ENCODE peak calls at places on chromosomes 7 and 10, in ten cellular contexts. U is RWPE1, N is epithelial cell of esophagus, H is endothelial cell of umbilical vein, A is hepatocyte, W is MCF 10A, S is lung, Y is tibial artery, D is right lobe of liver, R is lower leg skin. K is an unnamed sample.

GRCh38 chr10:6347391-6347951 is 144.7 kb downstream of the PFKFB3 start:
- DNase-seq in U (no peak), N (no peak), H (no peak), A (no peak), W (no peak), S (no peak), Y (no peak), D (no peak), R (no peak), K (no peak)

GRCh38 chr10:22900841-22901601 is 26.8 kb upstream of the ARMC3 start:
- DNase-seq in U (no peak), N (no peak), H (no peak), A (no peak), W (no peak), S (no peak), Y (no peak), D (no peak), R (no peak), K (no peak)

GRCh38 chr10:123102673-123103072 is 33.1 kb upstream of the HMX3 start:
- DNase-seq in U (no peak), N (no peak), H (no peak), A (no peak), W (no peak), S (no peak), Y (no peak), D (no peak), R (no peak), K (no peak)

GRCh38 chr10:30553625-30554442 is 75.7 kb downstream of the LYZL2 start:
- DNase-seq in U (no peak), N (peak), H (peak), A (peak), W (no peak), S (peak), Y (peak), D (peak), R (peak), K (no peak)

GRCh38 chr10:18501198-18501597 is 150.2 kb downstream of the NSUN6 start:
- DNase-seq in U (peak), N (peak), H (no peak), A (no peak), W (peak), S (no peak), Y (no peak), D (no peak), R (no peak), K (no peak)

GRCh38 chr7:65798111-65799075 is 74.5 kb upstream of the VKORC1L1 start:
- DNase-seq in U (peak), N (peak), H (peak), A (no peak), W (peak), S (no peak), Y (no peak), D (no peak), R (no peak), K (no peak)

GRCh38 chr7:90222811-90223725 is 11.5 kb downstream of the STEAP2 start:
- DNase-seq in U (no peak), N (peak), H (no peak), A (no peak), W (peak), S (no peak), Y (no peak), D (no peak), R (no peak), K (no peak)

GRCh38 chr7:31850066-31850465 is 163.1 kb downstream of the PPP1R17 start:
- DNase-seq in U (no peak), N (no peak), H (no peak), A (no peak), W (peak), S (no peak), Y (no peak), D (no peak), R (no peak), K (no peak)

GRCh38 chr10:103929396-103929921 is 11.5 kb upstream of the STN1 start:
- DNase-seq in U (no peak), N (no peak), H (no peak), A (no peak), W (no peak), S (no peak), Y (no peak), D (no peak), R (no peak), K (no peak)

DNA sequence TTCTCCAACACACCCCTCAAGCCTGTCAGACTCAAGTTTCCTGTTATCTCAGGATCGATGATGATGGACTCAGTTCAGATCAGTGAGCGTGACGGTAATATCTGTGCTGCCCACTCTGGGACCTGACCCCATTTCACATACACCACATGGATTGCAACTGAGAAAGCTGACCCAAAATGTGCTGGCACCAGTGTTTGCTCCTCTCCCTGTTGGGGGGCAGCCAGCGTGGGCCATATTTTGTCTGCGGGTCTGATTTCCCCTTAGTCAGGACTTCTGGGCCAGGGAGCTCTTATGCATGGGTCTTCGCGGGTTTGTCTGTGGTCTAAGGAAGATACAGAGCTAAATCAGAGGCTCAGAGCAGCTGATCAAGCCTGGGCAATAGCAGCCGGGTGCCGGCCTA is 42.6 kb upstream of the TRIM8 start:
- DNase-seq in U (no peak), N (no peak), H (no peak), A (no peak), W (no peak), S (no peak), Y (no peak), D (no peak), R (no peak), K (no peak)
- TF ChIP-seq CTCF in U (no peak), N (no peak), H (no peak), A (no peak), W (no peak), S (no peak), Y (no peak), D (no peak), R (no peak), K (no peak)

DNA sequence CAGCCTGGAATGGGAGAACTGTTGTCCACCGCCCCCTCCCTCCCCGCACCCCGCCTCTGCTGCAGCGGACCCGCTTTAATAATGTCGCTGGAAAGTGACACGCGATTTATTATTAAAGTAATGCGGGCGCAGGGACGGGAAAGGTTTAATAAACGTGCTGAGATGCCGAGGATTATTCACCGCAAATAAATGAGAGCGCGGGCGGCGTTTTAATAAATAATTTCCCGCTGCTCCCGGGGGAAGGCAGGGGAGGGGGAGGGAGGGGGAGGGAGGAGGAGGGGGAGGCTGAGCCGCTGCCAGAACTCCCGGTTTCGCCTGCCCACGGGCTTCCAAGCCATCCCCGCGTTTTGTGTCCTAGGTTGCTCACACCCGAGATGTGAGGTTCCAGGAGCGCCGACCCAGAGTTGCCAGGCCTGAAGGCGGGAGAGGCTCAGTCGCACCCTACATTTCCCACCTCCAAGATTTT is 5.1 kb downstream of the KAZALD1 start:
- DNase-seq in U (peak), N (no peak), H (no peak), A (peak), W (no peak), S (no peak), Y (no peak), D (no peak), R (no peak), K (no peak)
- TF ChIP-seq CTCF in U (peak), N (no peak), H (no peak), A (no peak), W (no peak), S (no peak), Y (no peak), D (no peak), R (no peak), K (no peak)

GRCh38 chr7:155371884-155372781 is 74.5 kb downstream of the INSIG1 start:
- DNase-seq in U (no peak), N (peak), H (no peak), A (peak), W (no peak), S (no peak), Y (no peak), D (no peak), R (no peak), K (no peak)
- TF ChIP-seq CTCF in U (peak), N (peak), H (peak), A (peak), W (no peak), S (no peak), Y (no peak), D (peak), R (no peak), K (no peak)

GRCh38 chr7:5426226-5426475 is 2.5 kb upstream of the TNRC18 start:
- DNase-seq in U (no peak), N (peak), H (peak), A (no peak), W (peak), S (no peak), Y (no peak), D (no peak), R (peak), K (no peak)

GRCh38 chr7:5430612-5430947 is 6.9 kb upstream of the TNRC18 start:
- DNase-seq in U (no peak), N (no peak), H (no peak), A (no peak), W (no peak), S (no peak), Y (no peak), D (no peak), R (no peak), K (no peak)

GRCh38 chr7:5429857-5430611 is 6.4 kb upstream of the TNRC18 start:
- DNase-seq in U (peak), N (peak), H (no peak), A (peak), W (peak), S (peak), Y (peak), D (peak), R (peak), K (no peak)

GRCh38 chr7:5429253-5429856 is 5.7 kb upstream of the TNRC18 start:
- DNase-seq in U (peak), N (peak), H (peak), A (peak), W (no peak), S (peak), Y (no peak), D (peak), R (no peak), K (no peak)

GRCh38 chr7:5428470-5429252 is 5.0 kb upstream of the TNRC18 start:
- DNase-seq in U (peak), N (peak), H (peak), A (peak), W (peak), S (peak), Y (peak), D (peak), R (peak), K (no peak)
- TF ChIP-seq CTCF in U (no peak), N (no peak), H (peak), A (peak), W (peak), S (no peak), Y (peak), D (peak), R (no peak), K (no peak)

DNA sequence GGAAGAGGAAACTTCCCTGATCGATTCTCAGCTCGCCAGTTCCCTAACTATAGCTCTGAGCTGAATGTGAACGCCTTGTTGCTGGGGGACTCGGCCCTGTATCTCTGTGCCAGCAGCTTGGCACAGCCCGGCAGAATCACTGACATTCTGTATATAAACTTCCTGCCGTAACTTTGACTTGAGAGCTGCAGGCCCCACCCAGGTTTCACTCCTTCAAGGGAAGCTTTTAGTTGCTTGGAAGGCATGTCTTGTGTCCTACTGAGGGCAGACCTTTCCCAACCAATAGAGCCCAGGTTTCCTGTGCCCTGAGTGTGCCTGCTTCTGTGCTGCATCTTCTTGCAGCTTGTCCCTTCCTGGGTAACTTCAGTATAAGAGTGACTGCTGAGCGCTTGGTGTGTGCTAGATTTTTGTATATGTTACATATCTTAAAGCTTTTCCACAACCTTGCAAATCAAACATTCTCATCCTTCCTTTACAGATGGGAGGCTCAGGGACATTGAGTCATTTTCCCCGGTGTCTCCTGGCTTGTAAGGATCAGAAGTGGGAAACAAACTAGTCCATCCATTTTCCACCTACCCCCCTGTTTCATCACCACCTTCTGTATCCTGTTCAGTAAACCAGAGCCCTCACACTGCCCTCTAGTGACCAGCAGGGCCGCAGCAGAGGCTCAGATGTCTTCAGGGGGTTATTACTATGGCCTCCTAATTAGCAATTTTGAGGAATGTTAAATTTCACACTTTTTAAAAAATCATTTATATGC is 225.2 kb upstream of the PRSS58 start:
- DNase-seq in U (peak), N (peak), H (peak), A (peak), W (peak), S (no peak), Y (no peak), D (no peak), R (no peak), K (no peak)
- TF ChIP-seq CTCF in U (peak), N (peak), H (peak), A (peak), W (peak), S (no peak), Y (peak), D (peak), R (no peak), K (peak)

DNA sequence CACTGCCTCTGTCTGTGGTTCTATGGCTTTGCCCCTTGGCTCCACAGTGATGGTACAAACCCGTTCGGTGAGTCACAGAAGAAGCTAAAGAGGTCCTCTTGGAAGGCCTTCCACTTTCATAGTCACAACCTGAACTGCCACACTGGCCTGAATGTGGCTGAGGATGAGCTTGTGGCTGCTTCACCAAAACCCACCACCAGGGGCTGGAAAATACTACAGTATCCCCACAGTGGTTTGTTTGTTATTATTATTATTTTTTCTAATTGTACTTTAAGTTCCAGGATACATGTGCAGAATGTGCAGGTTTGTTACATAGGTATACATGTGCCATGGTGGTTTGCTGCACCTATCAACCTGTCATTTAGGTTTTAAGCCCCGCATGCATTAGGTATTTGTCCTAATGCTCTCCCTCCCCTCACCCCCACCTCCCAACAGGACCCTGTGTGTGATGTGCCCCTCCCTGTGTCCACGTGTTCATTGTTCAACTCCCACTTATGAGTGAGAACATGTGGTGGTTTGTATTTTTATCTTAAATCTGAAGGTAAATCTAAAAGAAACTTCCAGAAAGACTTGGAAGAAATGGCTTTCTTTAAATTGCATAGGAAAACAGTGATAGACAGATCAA is 160.8 kb upstream of the NPSR1 start:
- DNase-seq in U (peak), N (peak), H (no peak), A (no peak), W (peak), S (no peak), Y (no peak), D (no peak), R (no peak), K (no peak)
- TF ChIP-seq CTCF in U (no peak), N (peak), H (peak), A (peak), W (peak), S (no peak), Y (no peak), D (no peak), R (no peak), K (no peak)

DNA sequence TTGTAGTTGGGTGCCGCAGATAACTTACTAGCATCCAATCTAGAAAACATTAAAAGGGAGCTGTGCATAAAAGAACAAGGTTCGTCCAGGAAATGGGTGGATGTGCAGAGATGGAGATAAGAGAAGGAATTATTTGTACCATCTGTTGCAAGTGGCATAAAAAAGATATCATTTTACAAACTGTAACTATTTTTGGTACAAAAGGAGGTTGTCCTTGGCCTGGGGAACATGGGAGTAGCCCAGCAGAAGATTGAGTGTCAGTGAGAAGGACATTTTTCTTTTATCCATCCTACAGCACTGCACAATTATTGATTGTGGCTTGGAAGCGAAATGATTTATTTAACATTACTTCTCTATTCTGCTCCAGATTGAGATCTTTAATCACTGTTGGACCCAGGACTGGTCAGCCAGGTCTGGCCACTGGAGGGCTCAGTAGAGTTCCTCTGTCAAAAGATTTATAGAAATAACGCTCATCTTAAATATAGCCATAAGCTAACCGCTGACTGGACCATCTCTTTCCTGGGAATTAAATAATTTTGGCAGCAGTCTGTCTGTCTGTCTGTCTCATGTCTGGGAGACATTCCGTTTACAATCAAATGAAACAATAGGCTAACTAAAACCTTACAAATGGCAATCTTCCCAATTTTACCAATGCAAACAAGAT is 254.1 kb downstream of the KIAA1217 start:
- DNase-seq in U (no peak), N (no peak), H (no peak), A (no peak), W (peak), S (no peak), Y (no peak), D (no peak), R (no peak), K (no peak)
- TF ChIP-seq CTCF in U (no peak), N (no peak), H (no peak), A (peak), W (peak), S (no peak), Y (no peak), D (peak), R (no peak), K (no peak)

GRCh38 chr10:47268696-47269095 is 31.3 kb upstream of the GDF10 start:
- DNase-seq in U (no peak), N (no peak), H (no peak), A (peak), W (no peak), S (no peak), Y (no peak), D (no peak), R (no peak), K (no peak)

GRCh38 chr10:47266602-47267001 is 33.4 kb upstream of the GDF10 start:
- DNase-seq in U (no peak), N (no peak), H (no peak), A (no peak), W (no peak), S (no peak), Y (no peak), D (peak), R (no peak), K (no peak)

GRCh38 chr10:47264797-47265281 is 35.2 kb upstream of the GDF10 start:
- DNase-seq in U (no peak), N (no peak), H (peak), A (no peak), W (no peak), S (no peak), Y (no peak), D (peak), R (no peak), K (no peak)

GRCh38 chr10:47269294-47269693 is 30.7 kb upstream of the GDF10 start:
- DNase-seq in U (no peak), N (no peak), H (no peak), A (no peak), W (peak), S (no peak), Y (no peak), D (no peak), R (no peak), K (no peak)
- TF ChIP-seq CTCF in U (no peak), N (no peak), H (no peak), A (peak), W (no peak), S (no peak), Y (no peak), D (no peak), R (no peak), K (no peak)

DNA sequence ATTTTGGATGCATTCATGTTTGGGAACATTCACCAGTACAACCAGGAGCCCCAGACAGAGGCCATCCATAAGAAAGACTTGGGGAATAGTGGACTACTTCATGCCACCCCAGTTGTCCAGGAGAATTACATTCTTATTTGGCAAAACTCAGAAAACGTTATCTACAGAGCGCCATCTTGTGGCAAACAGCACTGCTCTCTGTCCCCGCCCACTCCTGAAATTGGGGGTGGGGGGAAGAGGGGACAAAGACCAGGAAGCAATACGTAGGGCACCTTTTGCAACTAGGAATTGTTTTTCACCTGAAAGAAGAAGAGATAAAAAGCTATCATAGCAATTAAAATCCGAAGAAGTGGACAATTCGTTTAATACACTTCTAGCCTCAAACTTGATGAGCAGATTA is 134.6 kb upstream of the MGMT start:
- DNase-seq in U (no peak), N (no peak), H (peak), A (peak), W (peak), S (no peak), Y (no peak), D (no peak), R (no peak), K (no peak)
- TF ChIP-seq CTCF in U (no peak), N (peak), H (peak), A (peak), W (peak), S (no peak), Y (peak), D (peak), R (no peak), K (no peak)

GRCh38 chr7:100789055-100789454 is 38.3 kb downstream of the EPHB4 start:
- DNase-seq in U (no peak), N (no peak), H (no peak), A (no peak), W (no peak), S (no peak), Y (no peak), D (no peak), R (no peak), K (no peak)
- TF ChIP-seq CTCF in U (no peak), N (no peak), H (no peak), A (no peak), W (peak), S (no peak), Y (no peak), D (no peak), R (no peak), K (no peak)

K was measured in thoracic aorta.